ENCODE peak calls at places on chromosomes 12 and 14, in five cellular contexts. T, P, D, L and O are unnamed samples.

GRCh38 chr12:132529899-132530298 is 39.9 kb downstream of the FBRSL1 start:
- DNase-seq in T (no peak), P (no peak), D (no peak), L (no peak), O (no peak)

GRCh38 chr12:85923767-85924331 is 49.8 kb downstream of the NTS start:
- DNase-seq in T (peak; percentile 49), P (no peak), D (peak; percentile 44), L (peak; percentile 8), O (no peak)

GRCh38 chr12:25859976-25860375 is 98.5 kb upstream of the RASSF8 start:
- DNase-seq in T (no peak), P (no peak), D (no peak), L (no peak), O (no peak)

GRCh38 chr12:43736921-43737440 is 21.6 kb downstream of the PUS7L start:
- DNase-seq in T (peak; percentile 51), P (no peak), D (no peak), L (no peak), O (no peak)

GRCh38 chr12:109445224-109445623 is 31.9 kb downstream of the KCTD10 start:
- DNase-seq in T (peak; percentile 61), P (no peak), D (peak; percentile 80), L (peak; percentile 68), O (no peak)

GRCh38 chr12:127785535-127785934 is 481.4 kb upstream of the TMEM132C start:
- DNase-seq in T (no peak), P (no peak), D (peak; percentile 89), L (peak; percentile 2), O (no peak)

GRCh38 chr14:29652586-29652985 is 275.1 kb downstream of the PRKD1 start:
- DNase-seq in T (peak; percentile 6), P (no peak), D (no peak), L (no peak), O (no peak)

GRCh38 chr12:117685115-117685926 is 283.5 kb downstream of the KSR2 start:
- DNase-seq in T (no peak), P (no peak), D (peak; percentile 89), L (peak; percentile 65), O (peak; percentile 86)

GRCh38 chr14:21486640-21487087 is 9.7 kb downstream of the TOX4 start:
- DNase-seq in T (peak; percentile 79), P (no peak), D (peak; percentile 88), L (no peak), O (no peak)

GRCh38 chr14:39005044-39005736 is 97.8 kb downstream of the SEC23A start:
- DNase-seq in T (peak; percentile 56), P (no peak), D (no peak), L (no peak), O (no peak)

GRCh38 chr12:69247253-69248018 is 8.1 kb downstream of the CPSF6 start:
- DNase-seq in T (no peak), P (no peak), D (no peak), L (no peak), O (no peak)
- H3K4me3 ChIP-seq in T (no peak overlapping the region), P (peak overlapping the region; percentile 11), D (no peak overlapping the region), L (no peak overlapping the region), O (no peak overlapping the region)

GRCh38 chr14:53109688-53110041 is 43.5 kb downstream of the DDHD1 start:
- DNase-seq in T (no peak), P (no peak), D (no peak), L (no peak), O (no peak)
- H3K4me3 ChIP-seq in T (no peak overlapping the region), P (no peak overlapping the region), D (peak overlapping the region; percentile 70), L (no peak overlapping the region), O (no peak overlapping the region)

DNA sequence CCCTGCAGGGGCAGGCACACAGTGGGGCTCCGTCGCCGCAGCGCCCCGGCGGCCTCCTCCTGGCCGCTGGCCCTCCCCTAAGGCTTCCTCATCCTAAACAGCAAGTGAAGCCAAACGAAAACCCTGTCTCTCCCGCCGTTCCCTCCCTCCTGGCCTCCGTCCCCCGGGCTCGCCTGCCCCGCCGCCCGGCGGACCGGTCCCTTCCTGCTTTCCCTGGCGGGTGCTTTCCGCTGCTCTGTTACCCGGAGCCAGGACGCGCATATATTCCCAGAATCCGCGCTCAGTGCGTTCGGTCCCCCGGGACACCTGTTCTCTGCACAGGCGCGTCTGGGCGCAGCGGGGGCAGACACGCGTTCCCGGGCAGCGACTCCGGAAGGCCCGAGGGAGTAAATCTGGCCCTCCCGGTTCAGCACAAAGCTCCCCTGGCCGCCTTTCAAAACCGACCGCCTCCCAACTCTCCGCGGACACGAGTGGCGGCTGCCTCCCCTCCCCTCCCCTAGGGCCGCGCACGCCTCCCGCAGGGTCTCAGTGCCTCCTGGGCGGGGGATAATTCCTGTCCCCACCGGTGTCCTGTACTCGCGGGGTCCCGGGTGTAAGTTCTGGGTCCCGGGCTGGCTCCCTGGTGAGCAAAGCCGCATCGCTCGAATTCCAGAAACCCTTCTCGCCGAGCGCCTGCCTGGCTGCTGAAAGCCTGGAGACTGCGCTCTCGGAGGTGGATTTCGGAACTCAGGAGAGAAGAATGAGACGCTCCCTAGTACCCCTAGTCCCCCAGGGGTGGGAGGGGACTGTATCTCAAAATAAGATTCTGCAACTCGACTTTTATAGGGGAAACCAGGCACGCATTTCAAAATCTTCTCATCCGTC is 21.4 kb upstream of the CEP170B start:
- DNase-seq in T (no peak), P (no peak), D (peak; percentile 47), L (no peak), O (no peak)
- H3K4me3 ChIP-seq in T (no peak overlapping the region), P (peak overlapping the region; percentile 63), D (peak overlapping the region; percentile 59), L (no peak overlapping the region), O (no peak overlapping the region)

DNA sequence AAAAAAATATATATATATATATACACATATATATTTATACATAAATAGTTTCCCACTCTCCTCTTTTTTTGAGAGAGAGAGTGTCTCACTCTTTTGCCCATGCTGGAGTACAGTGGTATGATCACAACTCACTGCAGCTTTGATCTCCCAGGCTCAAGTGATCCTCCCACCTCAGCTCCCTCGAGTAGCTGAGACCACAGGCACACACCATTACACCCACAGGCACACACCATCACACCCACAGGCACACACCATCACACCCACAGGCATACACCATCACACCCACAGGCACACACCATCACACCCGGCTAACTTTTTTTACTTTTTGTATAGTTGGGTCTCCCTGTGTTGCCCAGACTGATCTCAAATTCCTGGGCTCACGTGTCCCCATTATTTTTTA is 14.1 kb upstream of the GAPDH start:
- DNase-seq in T (no peak), P (no peak), D (no peak), L (no peak), O (no peak)
- H3K4me3 ChIP-seq in T (no peak overlapping the region), P (no peak overlapping the region), D (no peak overlapping the region), L (no peak overlapping the region), O (no peak overlapping the region)

GRCh38 chr14:103712633-103713247 is 2.5 kb downstream of the XRCC3 start:
- DNase-seq in T (no peak), P (no peak), D (no peak), L (no peak), O (no peak)
- H3K4me3 ChIP-seq in T (no peak overlapping the region), P (peak overlapping the region; percentile 34), D (no peak overlapping the region), L (no peak overlapping the region), O (no peak overlapping the region)